ENCODE peak calls at places on chromosomes 4 and X, in nine cellular contexts. One of them, this sample, is unnamed.

GRCh38 chr4:3613980-3614730 is 81.9 kb upstream of the LRPAP1 start:
- DNase-seq in neural crest cell: no peak
- DNase-seq in aorta: no peak
- DNase-seq in GM04503: peak
- DNase-seq in activated T-cell treated with anti-CD3 and anti-CD28 coated beads for 48 hours: no peak
- DNase-seq in T-helper 2 cell treated with Interferon-gamma antibody and Interleukin-4, amounts not matched to agents 5 μg/mL and 100 μg/mL, for 36 hours: no peak
- DNase-seq in RPMI8226: peak
- DNase-seq in GM12865: no peak
- DNase-seq in AG08396: no peak
- DNase-seq in this sample: no peak

GRCh38 chrX:117538441-117539418 is 577.9 kb downstream of the KLHL13 start:
- DNase-seq in RPMI8226: no peak
- DNase-seq in neural crest cell: no peak
- DNase-seq in activated T-cell treated with anti-CD3 and anti-CD28 coated beads for 48 hours: no peak
- DNase-seq in T-helper 2 cell treated with Interferon-gamma antibody and Interleukin-4, amounts not matched to agents 5 μg/mL and 100 μg/mL, for 36 hours: no peak
- DNase-seq in aorta: no peak
- DNase-seq in GM04503: no peak
- DNase-seq in AG08396: no peak
- DNase-seq in GM12865: no peak
- DNase-seq in this sample: no peak

GRCh38 chr4:15455290-15455689 is 14.4 kb upstream of the CC2D2A start:
- DNase-seq in GM04503: peak
- DNase-seq in AG08396: peak
- DNase-seq in T-helper 2 cell treated with Interferon-gamma antibody and Interleukin-4, amounts not matched to agents 5 μg/mL and 100 μg/mL, for 36 hours: no peak
- DNase-seq in activated T-cell treated with anti-CD3 and anti-CD28 coated beads for 48 hours: no peak
- DNase-seq in GM12865: no peak
- DNase-seq in aorta: peak
- DNase-seq in RPMI8226: no peak
- DNase-seq in neural crest cell: no peak
- DNase-seq in this sample: peak

GRCh38 chr4:129189630-129190029 is 93.7 kb downstream of the C4orf33 start:
- DNase-seq in neural crest cell: no peak
- DNase-seq in RPMI8226: no peak
- DNase-seq in T-helper 2 cell treated with Interferon-gamma antibody and Interleukin-4, amounts not matched to agents 5 μg/mL and 100 μg/mL, for 36 hours: no peak
- DNase-seq in GM12865: no peak
- DNase-seq in AG08396: no peak
- DNase-seq in GM04503: no peak
- DNase-seq in activated T-cell treated with anti-CD3 and anti-CD28 coated beads for 48 hours: no peak
- DNase-seq in aorta: no peak
- DNase-seq in this sample: no peak

GRCh38 chr4:68404153-68404552 is 43.1 kb upstream of the TMPRSS11E start:
- DNase-seq in T-helper 2 cell treated with Interferon-gamma antibody and Interleukin-4, amounts not matched to agents 5 μg/mL and 100 μg/mL, for 36 hours: no peak
- DNase-seq in aorta: no peak
- DNase-seq in neural crest cell: no peak
- DNase-seq in AG08396: no peak
- DNase-seq in GM12865: no peak
- DNase-seq in GM04503: no peak
- DNase-seq in RPMI8226: no peak
- DNase-seq in activated T-cell treated with anti-CD3 and anti-CD28 coated beads for 48 hours: no peak
- DNase-seq in this sample: no peak

GRCh38 chr4:102343964-102344519 is 1.2 kb downstream of the SLC39A8 start:
- DNase-seq in aorta: no peak
- DNase-seq in GM04503: no peak
- DNase-seq in T-helper 2 cell treated with Interferon-gamma antibody and Interleukin-4, amounts not matched to agents 5 μg/mL and 100 μg/mL, for 36 hours: no peak
- DNase-seq in RPMI8226: no peak
- DNase-seq in neural crest cell: no peak
- DNase-seq in AG08396: no peak
- DNase-seq in GM12865: no peak
- DNase-seq in activated T-cell treated with anti-CD3 and anti-CD28 coated beads for 48 hours: peak
- DNase-seq in this sample: no peak

GRCh38 chr4:1870328-1870577 is 940 bp upstream of the NSD2 start:
- DNase-seq in GM12865: peak
- DNase-seq in RPMI8226: peak
- DNase-seq in T-helper 2 cell treated with Interferon-gamma antibody and Interleukin-4, amounts not matched to agents 5 μg/mL and 100 μg/mL, for 36 hours: peak
- DNase-seq in aorta: peak
- DNase-seq in neural crest cell: peak
- DNase-seq in activated T-cell treated with anti-CD3 and anti-CD28 coated beads for 48 hours: peak
- DNase-seq in GM04503: no peak
- DNase-seq in AG08396: peak
- DNase-seq in this sample: no peak

GRCh38 chrX:74931214-74931613 is 6.0 kb upstream of the NEXMIF start:
- DNase-seq in aorta: no peak
- DNase-seq in RPMI8226: no peak
- DNase-seq in activated T-cell treated with anti-CD3 and anti-CD28 coated beads for 48 hours: no peak
- DNase-seq in GM12865: peak
- DNase-seq in GM04503: no peak
- DNase-seq in T-helper 2 cell treated with Interferon-gamma antibody and Interleukin-4, amounts not matched to agents 5 μg/mL and 100 μg/mL, for 36 hours: no peak
- DNase-seq in AG08396: no peak
- DNase-seq in neural crest cell: no peak
- DNase-seq in this sample: no peak

GRCh38 chr4:99395595-99396364 is 39.4 kb downstream of the ADH7 start:
- DNase-seq in AG08396: peak
- DNase-seq in neural crest cell: no peak
- DNase-seq in GM04503: no peak
- DNase-seq in activated T-cell treated with anti-CD3 and anti-CD28 coated beads for 48 hours: no peak
- DNase-seq in aorta: no peak
- DNase-seq in RPMI8226: no peak
- DNase-seq in GM12865: no peak
- DNase-seq in T-helper 2 cell treated with Interferon-gamma antibody and Interleukin-4, amounts not matched to agents 5 μg/mL and 100 μg/mL, for 36 hours: no peak
- DNase-seq in this sample: no peak

GRCh38 chrX:131763674-131764073 is 219.8 kb downstream of the OR13H1 start:
- DNase-seq in AG08396: peak
- DNase-seq in GM12865: peak
- DNase-seq in activated T-cell treated with anti-CD3 and anti-CD28 coated beads for 48 hours: no peak
- DNase-seq in RPMI8226: peak
- DNase-seq in T-helper 2 cell treated with Interferon-gamma antibody and Interleukin-4, amounts not matched to agents 5 μg/mL and 100 μg/mL, for 36 hours: no peak
- DNase-seq in neural crest cell: no peak
- DNase-seq in GM04503: no peak
- DNase-seq in aorta: peak
- DNase-seq in this sample: no peak

GRCh38 chr4:167897116-167897515 is 195.2 kb upstream of the ANXA10 start:
- DNase-seq in neural crest cell: peak
- DNase-seq in AG08396: peak
- DNase-seq in aorta: no peak
- DNase-seq in activated T-cell treated with anti-CD3 and anti-CD28 coated beads for 48 hours: no peak
- DNase-seq in GM04503: peak
- DNase-seq in T-helper 2 cell treated with Interferon-gamma antibody and Interleukin-4, amounts not matched to agents 5 μg/mL and 100 μg/mL, for 36 hours: no peak
- DNase-seq in RPMI8226: no peak
- DNase-seq in GM12865: peak
- DNase-seq in this sample: no peak

GRCh38 chr4:118888666-118889312 is at the start of gene SYNPO2:
- DNase-seq in aorta: peak
- DNase-seq in activated T-cell treated with anti-CD3 and anti-CD28 coated beads for 48 hours: peak
- DNase-seq in RPMI8226: peak
- DNase-seq in GM04503: no peak
- DNase-seq in AG08396: peak
- DNase-seq in GM12865: peak
- DNase-seq in neural crest cell: peak
- DNase-seq in T-helper 2 cell treated with Interferon-gamma antibody and Interleukin-4, amounts not matched to agents 5 μg/mL and 100 μg/mL, for 36 hours: peak
- DNase-seq in this sample: no peak

GRCh38 chrX:23637187-23637586 is 30.1 kb upstream of the PRDX4 start:
- DNase-seq in activated T-cell treated with anti-CD3 and anti-CD28 coated beads for 48 hours: no peak
- DNase-seq in aorta: no peak
- DNase-seq in AG08396: no peak
- DNase-seq in GM04503: no peak
- DNase-seq in neural crest cell: no peak
- DNase-seq in RPMI8226: no peak
- DNase-seq in T-helper 2 cell treated with Interferon-gamma antibody and Interleukin-4, amounts not matched to agents 5 μg/mL and 100 μg/mL, for 36 hours: peak
- DNase-seq in GM12865: no peak
- DNase-seq in this sample: no peak

GRCh38 chr4:71231073-71231752 is 107.6 kb upstream of the SLC4A4 start:
- DNase-seq in GM04503: peak
- DNase-seq in T-helper 2 cell treated with Interferon-gamma antibody and Interleukin-4, amounts not matched to agents 5 μg/mL and 100 μg/mL, for 36 hours: no peak
- DNase-seq in neural crest cell: no peak
- DNase-seq in AG08396: peak
- DNase-seq in aorta: peak
- DNase-seq in RPMI8226: peak
- DNase-seq in GM12865: no peak
- DNase-seq in activated T-cell treated with anti-CD3 and anti-CD28 coated beads for 48 hours: no peak
- DNase-seq in this sample: peak

GRCh38 chr4:128802680-128803628 is 6.5 kb upstream of the JADE1 start:
- DNase-seq in GM04503: no peak
- DNase-seq in T-helper 2 cell treated with Interferon-gamma antibody and Interleukin-4, amounts not matched to agents 5 μg/mL and 100 μg/mL, for 36 hours: no peak
- DNase-seq in GM12865: no peak
- DNase-seq in RPMI8226: no peak
- DNase-seq in neural crest cell: no peak
- DNase-seq in activated T-cell treated with anti-CD3 and anti-CD28 coated beads for 48 hours: no peak
- DNase-seq in AG08396: no peak
- DNase-seq in aorta: no peak
- DNase-seq in this sample: no peak

GRCh38 chrX:34655496-34656258 is 1.4 kb downstream of the TMEM47 start:
- DNase-seq in GM12865: no peak
- DNase-seq in GM04503: no peak
- DNase-seq in aorta: no peak
- DNase-seq in RPMI8226: no peak
- DNase-seq in neural crest cell: peak
- DNase-seq in activated T-cell treated with anti-CD3 and anti-CD28 coated beads for 48 hours: no peak
- DNase-seq in AG08396: no peak
- DNase-seq in T-helper 2 cell treated with Interferon-gamma antibody and Interleukin-4, amounts not matched to agents 5 μg/mL and 100 μg/mL, for 36 hours: no peak
- DNase-seq in this sample: no peak

GRCh38 chrX:106933538-106933961 is 13.3 kb downstream of the CLDN2 start:
- DNase-seq in aorta: no peak
- DNase-seq in AG08396: no peak
- DNase-seq in T-helper 2 cell treated with Interferon-gamma antibody and Interleukin-4, amounts not matched to agents 5 μg/mL and 100 μg/mL, for 36 hours: no peak
- DNase-seq in neural crest cell: no peak
- DNase-seq in activated T-cell treated with anti-CD3 and anti-CD28 coated beads for 48 hours: no peak
- DNase-seq in GM12865: no peak
- DNase-seq in GM04503: no peak
- DNase-seq in RPMI8226: no peak
- DNase-seq in this sample: no peak

GRCh38 chr4:89196056-89196674 is 84.8 kb downstream of the TIGD2 start:
- DNase-seq in AG08396: no peak
- DNase-seq in neural crest cell: no peak
- DNase-seq in GM04503: no peak
- DNase-seq in T-helper 2 cell treated with Interferon-gamma antibody and Interleukin-4, amounts not matched to agents 5 μg/mL and 100 μg/mL, for 36 hours: no peak
- DNase-seq in GM12865: no peak
- DNase-seq in activated T-cell treated with anti-CD3 and anti-CD28 coated beads for 48 hours: no peak
- DNase-seq in aorta: no peak
- DNase-seq in RPMI8226: no peak
- DNase-seq in this sample: no peak

GRCh38 chrX:103919336-103919682 is 43.1 kb upstream of the TMSB15B start:
- DNase-seq in T-helper 2 cell treated with Interferon-gamma antibody and Interleukin-4, amounts not matched to agents 5 μg/mL and 100 μg/mL, for 36 hours: peak
- DNase-seq in GM12865: peak
- DNase-seq in AG08396: peak
- DNase-seq in aorta: no peak
- DNase-seq in activated T-cell treated with anti-CD3 and anti-CD28 coated beads for 48 hours: no peak
- DNase-seq in RPMI8226: peak
- DNase-seq in neural crest cell: no peak
- DNase-seq in GM04503: peak
- DNase-seq in this sample: no peak

GRCh38 chrX:121356850-121357171 is 309.4 kb downstream of the GLUD2 start:
- DNase-seq in neural crest cell: no peak
- DNase-seq in aorta: no peak
- DNase-seq in GM04503: no peak
- DNase-seq in activated T-cell treated with anti-CD3 and anti-CD28 coated beads for 48 hours: no peak
- DNase-seq in GM12865: no peak
- DNase-seq in AG08396: no peak
- DNase-seq in T-helper 2 cell treated with Interferon-gamma antibody and Interleukin-4, amounts not matched to agents 5 μg/mL and 100 μg/mL, for 36 hours: no peak
- DNase-seq in RPMI8226: no peak
- DNase-seq in this sample: no peak

GRCh38 chr4:8664031-8664805 is 71.7 kb downstream of the CPZ start:
- DNase-seq in AG08396: no peak
- DNase-seq in neural crest cell: no peak
- DNase-seq in activated T-cell treated with anti-CD3 and anti-CD28 coated beads for 48 hours: no peak
- DNase-seq in GM12865: no peak
- DNase-seq in RPMI8226: no peak
- DNase-seq in T-helper 2 cell treated with Interferon-gamma antibody and Interleukin-4, amounts not matched to agents 5 μg/mL and 100 μg/mL, for 36 hours: no peak
- DNase-seq in aorta: no peak
- DNase-seq in GM04503: no peak
- DNase-seq in this sample: no peak

GRCh38 chr4:79788884-79789283 is 284.1 kb downstream of the ANTXR2 start:
- DNase-seq in aorta: no peak
- DNase-seq in T-helper 2 cell treated with Interferon-gamma antibody and Interleukin-4, amounts not matched to agents 5 μg/mL and 100 μg/mL, for 36 hours: no peak
- DNase-seq in AG08396: no peak
- DNase-seq in RPMI8226: no peak
- DNase-seq in neural crest cell: no peak
- DNase-seq in GM04503: no peak
- DNase-seq in activated T-cell treated with anti-CD3 and anti-CD28 coated beads for 48 hours: no peak
- DNase-seq in GM12865: no peak
- DNase-seq in this sample: no peak

GRCh38 chr4:24642941-24643628 is 58.7 kb upstream of the DHX15 start:
- DNase-seq in neural crest cell: no peak
- DNase-seq in aorta: no peak
- DNase-seq in T-helper 2 cell treated with Interferon-gamma antibody and Interleukin-4, amounts not matched to agents 5 μg/mL and 100 μg/mL, for 36 hours: no peak
- DNase-seq in RPMI8226: no peak
- DNase-seq in GM04503: peak
- DNase-seq in activated T-cell treated with anti-CD3 and anti-CD28 coated beads for 48 hours: no peak
- DNase-seq in GM12865: no peak
- DNase-seq in AG08396: peak
- DNase-seq in this sample: no peak

GRCh38 chr4:55618546-55619143 is 17.5 kb downstream of the NMU start:
- DNase-seq in neural crest cell: no peak
- DNase-seq in activated T-cell treated with anti-CD3 and anti-CD28 coated beads for 48 hours: no peak
- DNase-seq in RPMI8226: no peak
- DNase-seq in GM04503: no peak
- DNase-seq in GM12865: no peak
- DNase-seq in T-helper 2 cell treated with Interferon-gamma antibody and Interleukin-4, amounts not matched to agents 5 μg/mL and 100 μg/mL, for 36 hours: no peak
- DNase-seq in aorta: no peak
- DNase-seq in AG08396: no peak
- DNase-seq in this sample: no peak

GRCh38 chrX:150845091-150845490 is 53.4 kb downstream of the CD99L2 start:
- DNase-seq in AG08396: no peak
- DNase-seq in T-helper 2 cell treated with Interferon-gamma antibody and Interleukin-4, amounts not matched to agents 5 μg/mL and 100 μg/mL, for 36 hours: no peak
- DNase-seq in GM12865: no peak
- DNase-seq in GM04503: no peak
- DNase-seq in activated T-cell treated with anti-CD3 and anti-CD28 coated beads for 48 hours: no peak
- DNase-seq in RPMI8226: no peak
- DNase-seq in aorta: no peak
- DNase-seq in neural crest cell: no peak
- DNase-seq in this sample: no peak

GRCh38 chrX:101097546-101098453 is at the start of gene CENPI:
- DNase-seq in RPMI8226: peak
- DNase-seq in aorta: peak
- DNase-seq in activated T-cell treated with anti-CD3 and anti-CD28 coated beads for 48 hours: peak
- DNase-seq in AG08396: peak
- DNase-seq in T-helper 2 cell treated with Interferon-gamma antibody and Interleukin-4, amounts not matched to agents 5 μg/mL and 100 μg/mL, for 36 hours: peak
- DNase-seq in neural crest cell: peak
- DNase-seq in GM04503: peak
- DNase-seq in GM12865: peak
- DNase-seq in this sample: peak